ENCODE peak calls at places on chromosomes 11 and 22, in seven cellular contexts. One of them, this sample, is unnamed.

GRCh38 chr11:87722756-87723599 is 452.3 kb downstream of the RAB38 start:
- DNase-seq in colonic mucosa: peak
- DNase-seq in endothelial cell of umbilical vein: peak
- DNase-seq in lower leg skin: no peak
- DNase-seq in cardiac muscle cell: peak
- DNase-seq in right lobe of liver: no peak
- DNase-seq in A549: peak
- DNase-seq in this sample: peak

GRCh38 chr11:114287154-114287553 is 9.0 kb upstream of the NNMT start:
- DNase-seq in colonic mucosa: no peak
- DNase-seq in endothelial cell of umbilical vein: no peak
- DNase-seq in lower leg skin: no peak
- DNase-seq in cardiac muscle cell: no peak
- DNase-seq in right lobe of liver: no peak
- DNase-seq in A549: no peak
- DNase-seq in this sample: no peak

GRCh38 chr11:130131957-130132850 is 27.4 kb upstream of the ST14 start:
- DNase-seq in colonic mucosa: peak
- DNase-seq in endothelial cell of umbilical vein: peak
- DNase-seq in lower leg skin: no peak
- DNase-seq in cardiac muscle cell: peak
- DNase-seq in right lobe of liver: peak
- DNase-seq in A549: peak
- DNase-seq in this sample: peak

GRCh38 chr11:134614141-134614540 is 202.1 kb upstream of the B3GAT1 start:
- DNase-seq in colonic mucosa: no peak
- DNase-seq in endothelial cell of umbilical vein: no peak
- DNase-seq in lower leg skin: no peak
- DNase-seq in cardiac muscle cell: no peak
- DNase-seq in right lobe of liver: no peak
- DNase-seq in A549: no peak
- DNase-seq in this sample: no peak

GRCh38 chr11:74330065-74330858 is 18.8 kb upstream of the P4HA3 start:
- DNase-seq in colonic mucosa: no peak
- DNase-seq in endothelial cell of umbilical vein: peak
- DNase-seq in lower leg skin: no peak
- DNase-seq in cardiac muscle cell: no peak
- DNase-seq in right lobe of liver: no peak
- DNase-seq in A549: no peak
- DNase-seq in this sample: no peak

GRCh38 chr11:131823772-131824171 is 453.4 kb downstream of the NTM start:
- DNase-seq in colonic mucosa: no peak
- DNase-seq in endothelial cell of umbilical vein: no peak
- DNase-seq in lower leg skin: no peak
- DNase-seq in cardiac muscle cell: no peak
- DNase-seq in right lobe of liver: no peak
- DNase-seq in A549: no peak
- DNase-seq in this sample: no peak

GRCh38 chr11:94544832-94545640 is 1.3 kb downstream of the FUT4 start:
- DNase-seq in colonic mucosa: peak
- DNase-seq in endothelial cell of umbilical vein: no peak
- DNase-seq in lower leg skin: peak
- DNase-seq in cardiac muscle cell: no peak
- DNase-seq in right lobe of liver: peak
- DNase-seq in A549: no peak
- DNase-seq in this sample: peak

GRCh38 chr22:20111045-20111688 is 4.7 kb upstream of the RANBP1 start:
- DNase-seq in colonic mucosa: no peak
- DNase-seq in endothelial cell of umbilical vein: peak
- DNase-seq in lower leg skin: no peak
- DNase-seq in cardiac muscle cell: peak
- DNase-seq in right lobe of liver: no peak
- DNase-seq in A549: peak
- DNase-seq in this sample: no peak

GRCh38 chr22:41683616-41684015 is 5.1 kb downstream of the SNU13 start:
- DNase-seq in colonic mucosa: no peak
- DNase-seq in endothelial cell of umbilical vein: no peak
- DNase-seq in lower leg skin: no peak
- DNase-seq in cardiac muscle cell: no peak
- DNase-seq in right lobe of liver: no peak
- DNase-seq in A549: no peak
- DNase-seq in this sample: no peak

GRCh38 chr22:41682033-41682807 is 6.4 kb downstream of the SNU13 start:
- DNase-seq in colonic mucosa: peak
- DNase-seq in endothelial cell of umbilical vein: peak
- DNase-seq in lower leg skin: peak
- DNase-seq in cardiac muscle cell: peak
- DNase-seq in right lobe of liver: peak
- DNase-seq in A549: no peak
- DNase-seq in this sample: peak

GRCh38 chr22:41684194-41684593 is 4.5 kb downstream of the SNU13 start:
- DNase-seq in colonic mucosa: no peak
- DNase-seq in endothelial cell of umbilical vein: no peak
- DNase-seq in lower leg skin: no peak
- DNase-seq in cardiac muscle cell: no peak
- DNase-seq in right lobe of liver: no peak
- DNase-seq in A549: no peak
- DNase-seq in this sample: no peak

GRCh38 chr22:41681616-41682015 is 7.1 kb downstream of the SNU13 start:
- DNase-seq in colonic mucosa: no peak
- DNase-seq in endothelial cell of umbilical vein: peak
- DNase-seq in lower leg skin: no peak
- DNase-seq in cardiac muscle cell: no peak
- DNase-seq in right lobe of liver: no peak
- DNase-seq in A549: no peak
- DNase-seq in this sample: peak

DNA sequence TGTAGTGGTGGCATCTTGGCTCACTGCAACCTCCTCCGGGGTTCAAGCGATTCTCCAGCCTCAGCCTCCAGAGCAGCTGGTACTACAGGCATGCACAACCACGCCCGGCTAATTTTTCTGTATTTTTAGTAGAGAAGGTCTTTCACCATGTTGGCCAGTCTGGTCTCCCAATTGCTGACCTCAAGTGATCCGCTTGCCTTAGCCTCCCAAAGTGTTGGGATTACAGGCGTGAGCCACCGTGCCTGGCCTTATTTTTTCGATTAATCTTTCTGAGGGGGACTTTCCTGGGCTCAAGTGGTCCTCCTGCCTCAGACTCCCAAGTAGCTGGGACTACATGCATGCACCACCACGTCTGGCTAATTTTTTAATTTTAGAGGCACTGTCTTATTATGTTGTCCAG is 5.6 kb downstream of the SNU13 start:
- DNase-seq in colonic mucosa: no peak
- DNase-seq in endothelial cell of umbilical vein: no peak
- DNase-seq in lower leg skin: no peak
- DNase-seq in cardiac muscle cell: no peak
- DNase-seq in right lobe of liver: no peak
- DNase-seq in A549: no peak
- DNase-seq in this sample: no peak
- H3K4me3 ChIP-seq in colonic mucosa: peak
- H3K4me3 ChIP-seq in endothelial cell of umbilical vein: no peak
- H3K4me3 ChIP-seq in lower leg skin: no peak
- H3K4me3 ChIP-seq in cardiac muscle cell: peak
- H3K4me3 ChIP-seq in right lobe of liver: no peak
- H3K4me3 ChIP-seq in A549: no peak
- H3K4me3 ChIP-seq in this sample: no peak

GRCh38 chr22:46054091-46054877 is 77.3 kb upstream of the WNT7B start:
- DNase-seq in colonic mucosa: peak
- DNase-seq in endothelial cell of umbilical vein: peak
- DNase-seq in lower leg skin: peak
- DNase-seq in cardiac muscle cell: no peak
- DNase-seq in right lobe of liver: peak
- DNase-seq in A549: no peak
- DNase-seq in this sample: peak
- H3K4me3 ChIP-seq in colonic mucosa: peak
- H3K4me3 ChIP-seq in endothelial cell of umbilical vein: peak
- H3K4me3 ChIP-seq in lower leg skin: peak
- H3K4me3 ChIP-seq in cardiac muscle cell: no peak
- H3K4me3 ChIP-seq in right lobe of liver: peak
- H3K4me3 ChIP-seq in A549: peak
- H3K4me3 ChIP-seq in this sample: peak

DNA sequence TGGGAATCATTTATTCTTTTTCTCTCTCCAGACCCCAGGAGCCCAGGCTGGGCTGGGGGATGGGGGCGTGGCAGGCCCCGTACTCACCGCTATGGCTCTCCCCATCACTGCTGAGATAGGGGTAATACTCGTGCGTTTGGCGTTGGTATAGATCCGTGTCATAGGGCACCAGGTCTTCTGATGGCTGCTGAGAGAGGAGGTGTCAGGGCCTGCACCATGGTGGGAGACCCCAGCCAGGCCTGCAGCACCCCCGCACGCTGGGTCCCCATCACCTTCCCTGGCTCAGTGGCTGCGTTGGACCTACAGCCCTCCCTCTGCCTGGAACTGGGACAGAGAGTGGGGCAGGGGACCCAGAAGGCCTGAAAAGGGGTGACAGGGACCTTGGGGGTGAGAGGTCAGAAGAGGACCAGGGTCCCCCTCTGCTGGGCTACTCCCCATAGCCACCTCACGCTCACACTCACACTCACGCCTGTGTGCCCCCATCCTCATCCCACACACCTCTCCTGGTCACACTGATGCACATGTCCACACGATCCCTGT is 2.7 kb downstream of the SPI1 start:
- DNase-seq in colonic mucosa: no peak
- DNase-seq in endothelial cell of umbilical vein: no peak
- DNase-seq in lower leg skin: no peak
- DNase-seq in cardiac muscle cell: no peak
- DNase-seq in right lobe of liver: peak
- DNase-seq in A549: no peak
- DNase-seq in this sample: no peak
- H3K4me3 ChIP-seq in colonic mucosa: peak
- H3K4me3 ChIP-seq in endothelial cell of umbilical vein: no peak
- H3K4me3 ChIP-seq in lower leg skin: no peak
- H3K4me3 ChIP-seq in cardiac muscle cell: no peak
- H3K4me3 ChIP-seq in right lobe of liver: no peak
- H3K4me3 ChIP-seq in A549: no peak
- H3K4me3 ChIP-seq in this sample: no peak

DNA sequence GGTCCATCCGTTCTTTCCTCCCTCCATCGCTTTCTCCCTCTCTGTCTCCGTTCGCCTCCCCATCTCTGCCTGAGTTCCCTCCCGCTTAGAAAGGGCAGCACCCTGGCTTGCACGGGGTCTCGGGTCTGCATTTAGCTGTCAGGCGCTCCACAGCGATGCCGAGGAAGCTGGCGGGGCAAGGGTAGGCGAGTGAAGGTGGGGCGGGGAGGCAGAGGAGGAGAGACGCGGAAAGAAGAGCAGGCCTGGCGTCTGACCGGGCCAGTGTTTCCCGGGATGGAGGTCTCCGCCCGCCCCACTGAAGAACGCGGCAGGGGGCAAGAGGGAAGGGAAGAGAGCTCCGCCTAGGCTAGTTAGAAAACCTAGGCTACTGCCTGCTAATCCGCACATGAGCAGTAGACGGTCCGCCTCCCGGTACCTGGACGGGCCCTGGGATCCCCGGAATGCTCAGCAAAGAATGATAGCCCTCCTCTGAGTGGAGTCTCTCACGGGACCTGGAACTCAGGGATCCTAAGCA is 3922.5 kb upstream of the OR11H1 start:
- DNase-seq in colonic mucosa: no peak
- DNase-seq in endothelial cell of umbilical vein: no peak
- DNase-seq in lower leg skin: no peak
- DNase-seq in cardiac muscle cell: no peak
- DNase-seq in right lobe of liver: no peak
- DNase-seq in A549: no peak
- DNase-seq in this sample: no peak
- H3K4me3 ChIP-seq in colonic mucosa: no peak
- H3K4me3 ChIP-seq in endothelial cell of umbilical vein: no peak
- H3K4me3 ChIP-seq in lower leg skin: no peak
- H3K4me3 ChIP-seq in cardiac muscle cell: no peak
- H3K4me3 ChIP-seq in right lobe of liver: no peak
- H3K4me3 ChIP-seq in A549: no peak
- H3K4me3 ChIP-seq in this sample: no peak

GRCh38 chr11:96111308-96111707 is 187.4 kb upstream of the MTMR2 start:
- DNase-seq in colonic mucosa: no peak
- DNase-seq in endothelial cell of umbilical vein: no peak
- DNase-seq in lower leg skin: no peak
- DNase-seq in cardiac muscle cell: no peak
- DNase-seq in right lobe of liver: no peak
- DNase-seq in A549: no peak
- DNase-seq in this sample: no peak

GRCh38 chr11:96110302-96110701 is 186.4 kb upstream of the MTMR2 start:
- DNase-seq in colonic mucosa: no peak
- DNase-seq in endothelial cell of umbilical vein: no peak
- DNase-seq in lower leg skin: no peak
- DNase-seq in cardiac muscle cell: no peak
- DNase-seq in right lobe of liver: no peak
- DNase-seq in A549: no peak
- DNase-seq in this sample: no peak

GRCh38 chr11:96114178-96115070 is 190.5 kb upstream of the MTMR2 start:
- DNase-seq in colonic mucosa: no peak
- DNase-seq in endothelial cell of umbilical vein: no peak
- DNase-seq in lower leg skin: no peak
- DNase-seq in cardiac muscle cell: no peak
- DNase-seq in right lobe of liver: no peak
- DNase-seq in A549: no peak
- DNase-seq in this sample: peak

GRCh38 chr11:96113100-96113710 is 189.3 kb upstream of the MTMR2 start:
- DNase-seq in colonic mucosa: no peak
- DNase-seq in endothelial cell of umbilical vein: peak
- DNase-seq in lower leg skin: no peak
- DNase-seq in cardiac muscle cell: no peak
- DNase-seq in right lobe of liver: no peak
- DNase-seq in A549: no peak
- DNase-seq in this sample: no peak

GRCh38 chr11:96112192-96113099 is 188.5 kb upstream of the MTMR2 start:
- DNase-seq in colonic mucosa: no peak
- DNase-seq in endothelial cell of umbilical vein: no peak
- DNase-seq in lower leg skin: no peak
- DNase-seq in cardiac muscle cell: no peak
- DNase-seq in right lobe of liver: no peak
- DNase-seq in A549: no peak
- DNase-seq in this sample: no peak
- H3K4me3 ChIP-seq in colonic mucosa: no peak
- H3K4me3 ChIP-seq in endothelial cell of umbilical vein: no peak
- H3K4me3 ChIP-seq in lower leg skin: no peak
- H3K4me3 ChIP-seq in cardiac muscle cell: no peak
- H3K4me3 ChIP-seq in right lobe of liver: no peak
- H3K4me3 ChIP-seq in A549: no peak
- H3K4me3 ChIP-seq in this sample: no peak

GRCh38 chr11:47177846-47178245 is 1.2 kb upstream of the ARFGAP2 start:
- DNase-seq in colonic mucosa: no peak
- DNase-seq in endothelial cell of umbilical vein: no peak
- DNase-seq in lower leg skin: no peak
- DNase-seq in cardiac muscle cell: no peak
- DNase-seq in right lobe of liver: peak
- DNase-seq in A549: no peak
- DNase-seq in this sample: no peak
- H3K4me3 ChIP-seq in colonic mucosa: peak
- H3K4me3 ChIP-seq in endothelial cell of umbilical vein: no peak
- H3K4me3 ChIP-seq in lower leg skin: no peak
- H3K4me3 ChIP-seq in cardiac muscle cell: no peak
- H3K4me3 ChIP-seq in right lobe of liver: peak
- H3K4me3 ChIP-seq in A549: no peak
- H3K4me3 ChIP-seq in this sample: no peak